ENCODE peak calls at places on chromosomes 7 and 10, in ten cellular contexts. C, X, B, A, J, N, Q, S, O and D are unnamed samples.

GRCh38 chr10:98309366-98310355 is 41.7 kb upstream of the LOXL4 start:
- DNase-seq in Q (peak), A (peak), J (peak), X (no peak), O (peak), C (peak), N (no peak), S (no peak), B (peak), D (peak)

GRCh38 chr7:4048336-4048735 is 633.8 kb upstream of the FOXK1 start:
- DNase-seq in S (no peak), X (no peak), Q (no peak), J (no peak), B (no peak), N (no peak), O (no peak), A (no peak), C (no peak), D (no peak)

GRCh38 chr7:101676956-101677355 is 47.9 kb upstream of the MYL10 start:
- DNase-seq in A (no peak), Q (no peak), X (no peak), B (no peak), J (no peak), C (no peak), N (no peak), S (no peak), O (no peak), D (no peak)

GRCh38 chr7:72038022-72038732 is 374.0 kb downstream of the CALN1 start:
- DNase-seq in X (no peak), O (no peak), S (no peak), C (no peak), Q (no peak), J (no peak), B (no peak), N (no peak), A (no peak), D (no peak)

GRCh38 chr10:110944997-110945396 is 25.6 kb downstream of the SHOC2 start:
- DNase-seq in X (no peak), Q (no peak), B (no peak), A (no peak), J (no peak), O (peak), C (no peak), N (no peak), S (no peak), D (no peak)

GRCh38 chr10:9792181-9792580 is 1225.5 kb upstream of the CELF2 start:
- DNase-seq in A (no peak), Q (no peak), J (no peak), N (no peak), X (no peak), B (no peak), S (no peak), C (no peak), O (peak), D (no peak)

GRCh38 chr10:35639021-35639521 is 3.0 kb downstream of the FZD8 start:
- DNase-seq in J (no peak), Q (no peak), X (no peak), N (no peak), S (no peak), A (no peak), B (no peak), C (no peak), O (no peak), D (no peak)

GRCh38 chr10:58775960-58776574 is 263.4 kb downstream of the BICC1 start:
- DNase-seq in O (peak), X (no peak), N (no peak), Q (no peak), A (no peak), C (no peak), B (no peak), S (no peak), J (no peak), D (no peak)

GRCh38 chr7:47067215-47067614 is 514.7 kb downstream of the TNS3 start:
- DNase-seq in S (no peak), O (no peak), Q (no peak), J (no peak), C (no peak), B (no peak), N (no peak), A (no peak), X (no peak), D (no peak)

GRCh38 chr10:14186245-14186644 is 144.5 kb downstream of the FRMD4A start:
- DNase-seq in O (peak), N (no peak), B (no peak), C (no peak), S (no peak), X (no peak), A (no peak), J (no peak), Q (no peak), D (no peak)

GRCh38 chr7:150668472-150668911 is 17.0 kb upstream of the GIMAP2 start:
- DNase-seq in B (no peak), X (peak), N (no peak), S (no peak), C (peak), A (no peak), O (no peak), Q (no peak), J (peak), D (peak)

GRCh38 chr10:70328987-70329386 is 45.2 kb upstream of the NPFFR1 start:
- DNase-seq in X (no peak), O (peak), N (no peak), S (no peak), Q (no peak), J (no peak), B (no peak), A (no peak), C (no peak), D (no peak)

GRCh38 chr7:38716397-38716796 is 85.2 kb upstream of the AMPH start:
- DNase-seq in S (no peak), O (no peak), N (no peak), Q (no peak), C (no peak), A (no peak), J (no peak), X (no peak), B (no peak), D (no peak)

GRCh38 chr7:41576176-41576575 is 126.7 kb downstream of the INHBA start:
- DNase-seq in O (peak), C (no peak), X (no peak), Q (no peak), J (no peak), B (no peak), N (no peak), A (no peak), S (no peak), D (no peak)

GRCh38 chr7:129188372-129188891 is at the start of gene SMO:
- DNase-seq in A (peak), Q (no peak), S (no peak), C (peak), O (peak), N (no peak), X (no peak), J (peak), B (peak), D (no peak)

GRCh38 chr10:42836771-42837468 is 54.3 kb downstream of the BMS1 start:
- DNase-seq in Q (no peak), N (no peak), A (peak), O (peak), X (no peak), S (no peak), C (no peak), J (no peak), B (no peak), D (no peak)

GRCh38 chr7:25795824-25796235 is 356.2 kb upstream of the NFE2L3 start:
- DNase-seq in C (no peak), O (peak), A (no peak), J (no peak), X (no peak), Q (peak), N (no peak), B (no peak), S (no peak), D (no peak)

GRCh38 chr10:77710759-77711682 is 73.4 kb upstream of the KCNMA1 start:
- DNase-seq in B (peak), N (peak), X (peak), J (peak), A (peak), O (peak), C (peak), Q (no peak), S (peak), D (peak)

GRCh38 chr10:12121673-12122072 is 7.8 kb upstream of the SEC61A2 start:
- DNase-seq in N (no peak), X (no peak), J (peak), O (no peak), A (no peak), S (no peak), B (no peak), C (no peak), Q (no peak), D (no peak)

GRCh38 chr10:94429049-94429707 is 26.8 kb downstream of the TBC1D12 start:
- DNase-seq in B (no peak), N (no peak), S (no peak), C (no peak), A (no peak), Q (peak), O (no peak), J (no peak), X (no peak), D (no peak)

GRCh38 chr10:117266400-117266799 is 25.5 kb downstream of the SLC18A2 start:
- DNase-seq in C (no peak), J (no peak), B (no peak), A (no peak), S (no peak), Q (no peak), N (no peak), O (no peak), X (no peak), D (no peak)

GRCh38 chr7:9796241-9796640 is 1177.4 kb upstream of the PHF14 start:
- DNase-seq in J (no peak), C (no peak), S (no peak), Q (no peak), X (no peak), N (no peak), B (no peak), A (no peak), O (no peak), D (no peak)

GRCh38 chr7:98212532-98213041 is 1.3 kb downstream of the BHLHA15 start:
- DNase-seq in N (peak), B (peak), A (no peak), S (no peak), J (no peak), O (no peak), X (no peak), C (no peak), Q (no peak), D (no peak)

GRCh38 chr7:70738080-70738479 is 393.9 kb upstream of the GALNT17 start:
- DNase-seq in X (no peak), B (no peak), S (no peak), C (no peak), Q (no peak), A (no peak), J (no peak), N (no peak), O (peak), D (no peak)

GRCh38 chr10:76050291-76050625 is 618.8 kb downstream of the LRMDA start:
- DNase-seq in C (no peak), O (no peak), J (no peak), Q (no peak), X (no peak), B (no peak), S (no peak), A (no peak), N (no peak), D (no peak)

GRCh38 chr7:16130127-16131110 is 290.9 kb downstream of the CRPPA start:
- DNase-seq in B (no peak), S (no peak), N (no peak), Q (no peak), O (no peak), C (no peak), X (no peak), J (no peak), A (no peak), D (no peak)

GRCh38 chr10:43958964-43959363 is 310.3 kb upstream of the ZNF32 start:
- DNase-seq in S (no peak), X (no peak), Q (no peak), O (no peak), C (no peak), N (peak), J (no peak), A (no peak), B (no peak), D (no peak)

GRCh38 chr10:101085846-101086245 is 24.1 kb downstream of the KAZALD1 start:
- DNase-seq in C (no peak), A (no peak), N (no peak), S (no peak), J (no peak), X (no peak), O (peak), B (no peak), Q (no peak), D (no peak)

GRCh38 chr7:142535123-142535779 is 214.0 kb upstream of the PRSS1 start:
- DNase-seq in X (no peak), Q (peak), J (peak), S (peak), B (peak), O (peak), N (no peak), C (peak), A (peak), D (peak)

GRCh38 chr10:637221-637620 is 52.2 kb downstream of the DIP2C start:
- DNase-seq in Q (no peak), S (no peak), C (no peak), X (no peak), O (peak), J (no peak), A (no peak), N (no peak), B (no peak), D (no peak)

GRCh38 chr10:24467094-24467493 is 256.6 kb downstream of the ARHGAP21 start:
- DNase-seq in O (no peak), C (no peak), S (no peak), X (no peak), J (no peak), Q (no peak), A (no peak), N (no peak), B (no peak), D (no peak)

GRCh38 chr10:30433286-30433778 is 652 bp upstream of the MAP3K8 start:
- DNase-seq in Q (peak), A (peak), J (no peak), N (peak), O (peak), B (peak), S (no peak), C (peak), X (peak), D (peak)